ENCODE peak calls at places on chromosomes 13 and 19, in four cellular contexts. E is suprapubic skin, I is right lobe of liver, W is vagina. U is an unnamed sample.

GRCh38 chr19:55086730-55087541 is 11.3 kb downstream of the EPS8L1 start:
- DNase-seq in E (peak; percentile 95), W (no peak), I (peak; percentile 84), U (peak; percentile 93)

GRCh38 chr19:8973501-8974091 is 36.6 kb downstream of the MUC16 start:
- DNase-seq in E (no peak), I (no peak), W (no peak), U (peak; percentile 15)

GRCh38 chr19:18851673-18852325 is 20.0 kb downstream of the UPF1 start:
- DNase-seq in E (no peak), I (no peak), W (no peak), U (no peak)

GRCh38 chr13:102317593-102317992 is 84.3 kb downstream of the FGF14 start:
- DNase-seq in W (peak; percentile 97), I (peak; percentile 87), E (peak; percentile 63), U (peak; percentile 71)

GRCh38 chr13:49386664-49387063 is 57.2 kb downstream of the CAB39L start:
- DNase-seq in E (no peak), I (no peak), W (no peak), U (no peak)

GRCh38 chr19:18991050-18991449 is 42.3 kb downstream of the SUGP2 start:
- DNase-seq in I (no peak), E (no peak), W (no peak), U (no peak)

GRCh38 chr19:3263866-3264265 is 39.4 kb downstream of the CELF5 start:
- DNase-seq in I (no peak), W (no peak), E (no peak), U (no peak)

GRCh38 chr19:46303702-46304397 is 7.0 kb downstream of the HIF3A start:
- DNase-seq in W (no peak), E (peak; percentile 84), I (peak; percentile 71), U (peak; percentile 89)

GRCh38 chr13:113582841-113583631 is 1.5 kb upstream of the TFDP1 start:
- DNase-seq in E (no peak), I (peak; percentile 40), W (peak; percentile 62), U (peak; percentile 14)

GRCh38 chr13:44768233-44768632 is 192.1 kb upstream of the TSC22D1 start:
- DNase-seq in E (no peak), W (no peak), I (no peak), U (no peak)

GRCh38 chr19:10808937-10809655 is 26.9 kb downstream of the TMED1 start:
- DNase-seq in E (no peak), I (no peak), W (no peak), U (no peak)

GRCh38 chr13:73228546-73228945 is 169.7 kb downstream of the KLF5 start:
- DNase-seq in I (no peak), E (no peak), W (no peak), U (no peak)

GRCh38 chr13:37375071-37375470 is 223.5 kb downstream of the POSTN start:
- DNase-seq in I (no peak), W (no peak), E (no peak), U (no peak)

GRCh38 chr13:40215311-40215710 is 451.1 kb downstream of the FOXO1 start:
- DNase-seq in I (no peak), W (no peak), E (no peak), U (no peak)

GRCh38 chr13:50125556-50126377 is 110.5 kb downstream of the KCNRG start:
- DNase-seq in I (peak; percentile 99), W (peak; percentile 94), E (peak; percentile 96), U (peak; percentile 92)

GRCh38 chr19:33819875-33820781 is 23.5 kb downstream of the KCTD15 start:
- DNase-seq in W (peak; percentile 91), E (peak; percentile 92), I (peak; percentile 82), U (peak; percentile 64)

GRCh38 chr13:18954254-18954653 is 227.4 kb downstream of the TUBA3C start:
- DNase-seq in E (peak; percentile 60), I (no peak), W (no peak), U (no peak)

GRCh38 chr13:77038907-77039470 is 12.0 kb upstream of the FBXL3 start:
- DNase-seq in W (no peak), E (no peak), I (no peak), U (no peak)

GRCh38 chr13:21549633-21550032 is 54.3 kb downstream of the MICU2 start:
- DNase-seq in I (no peak), W (no peak), E (no peak), U (no peak)

GRCh38 chr13:99624936-99625540 is 123.8 kb downstream of the TM9SF2 start:
- DNase-seq in E (no peak), W (no peak), I (no peak), U (no peak)

GRCh38 chr19:35261356-35262100 is 7.2 kb upstream of the USF2 start:
- DNase-seq in I (no peak), W (peak; percentile 77), E (no peak), U (no peak)

GRCh38 chr19:5996598-5997320 is 18.8 kb upstream of the RANBP3 start:
- DNase-seq in E (no peak), I (no peak), W (no peak), U (peak; percentile 78)

GRCh38 chr19:22604571-22605274 is 29.4 kb upstream of the ZNF492 start:
- DNase-seq in W (peak; percentile 78), E (no peak), I (no peak), U (no peak)

GRCh38 chr13:100235311-100235901 is 146.5 kb downstream of the PCCA start:
- DNase-seq in E (no peak), I (no peak), W (no peak), U (no peak)

GRCh38 chr19:51807111-51807701 is 12.2 kb downstream of the FPR3 start:
- DNase-seq in I (no peak), W (no peak), E (no peak), U (peak; percentile 85)

GRCh38 chr13:102327119-102327617 is 74.7 kb downstream of the FGF14 start:
- DNase-seq in W (no peak), E (no peak), I (no peak), U (no peak)

GRCh38 chr13:92158335-92158734 is 759.9 kb downstream of the GPC5 start:
- DNase-seq in I (no peak), E (no peak), W (no peak), U (no peak)

GRCh38 chr13:102825921-102826706 is 19.7 kb upstream of the ERCC5 start:
- DNase-seq in W (no peak), I (no peak), E (no peak), U (no peak)

GRCh38 chr13:110233181-110233641 is 73.7 kb downstream of the COL4A1 start:
- DNase-seq in I (no peak), E (no peak), W (peak; percentile 92), U (peak; percentile 58)

GRCh38 chr13:110233682-110234280 is 73.2 kb downstream of the COL4A1 start:
- DNase-seq in I (no peak), E (no peak), W (peak; percentile 80), U (no peak)

GRCh38 chr13:110236431-110236830 is 70.5 kb downstream of the COL4A1 start:
- DNase-seq in E (no peak), W (peak; percentile 71), I (no peak), U (no peak)

GRCh38 chr13:110232756-110233155 is 74.2 kb downstream of the COL4A1 start:
- DNase-seq in E (no peak), I (no peak), W (peak; percentile 90), U (no peak)

DNA sequence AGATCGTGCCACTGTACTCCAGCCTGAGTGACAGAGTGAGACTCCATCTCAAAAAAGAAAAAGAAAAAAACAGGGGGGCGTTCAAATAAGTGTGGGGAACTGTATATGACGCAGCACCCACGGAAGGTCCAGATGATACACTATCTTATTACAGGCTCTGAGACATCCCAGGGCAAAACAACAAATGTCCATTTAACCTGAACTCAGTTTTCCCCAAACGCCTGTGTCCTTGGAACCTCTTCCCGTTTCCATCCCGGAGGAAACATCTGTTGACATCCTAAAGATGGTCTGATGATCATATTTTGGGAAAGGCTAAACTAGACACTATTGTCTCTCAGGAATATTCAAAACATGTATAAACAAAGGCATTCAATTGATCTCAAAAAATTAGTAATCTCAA is 72.4 kb downstream of the COL4A1 start:
- DNase-seq in E (no peak), I (no peak), W (peak; percentile 52), U (no peak)
- TF ChIP-seq POLR2A in E (no peak), I (no peak), W (no peak), U (no peak)

DNA sequence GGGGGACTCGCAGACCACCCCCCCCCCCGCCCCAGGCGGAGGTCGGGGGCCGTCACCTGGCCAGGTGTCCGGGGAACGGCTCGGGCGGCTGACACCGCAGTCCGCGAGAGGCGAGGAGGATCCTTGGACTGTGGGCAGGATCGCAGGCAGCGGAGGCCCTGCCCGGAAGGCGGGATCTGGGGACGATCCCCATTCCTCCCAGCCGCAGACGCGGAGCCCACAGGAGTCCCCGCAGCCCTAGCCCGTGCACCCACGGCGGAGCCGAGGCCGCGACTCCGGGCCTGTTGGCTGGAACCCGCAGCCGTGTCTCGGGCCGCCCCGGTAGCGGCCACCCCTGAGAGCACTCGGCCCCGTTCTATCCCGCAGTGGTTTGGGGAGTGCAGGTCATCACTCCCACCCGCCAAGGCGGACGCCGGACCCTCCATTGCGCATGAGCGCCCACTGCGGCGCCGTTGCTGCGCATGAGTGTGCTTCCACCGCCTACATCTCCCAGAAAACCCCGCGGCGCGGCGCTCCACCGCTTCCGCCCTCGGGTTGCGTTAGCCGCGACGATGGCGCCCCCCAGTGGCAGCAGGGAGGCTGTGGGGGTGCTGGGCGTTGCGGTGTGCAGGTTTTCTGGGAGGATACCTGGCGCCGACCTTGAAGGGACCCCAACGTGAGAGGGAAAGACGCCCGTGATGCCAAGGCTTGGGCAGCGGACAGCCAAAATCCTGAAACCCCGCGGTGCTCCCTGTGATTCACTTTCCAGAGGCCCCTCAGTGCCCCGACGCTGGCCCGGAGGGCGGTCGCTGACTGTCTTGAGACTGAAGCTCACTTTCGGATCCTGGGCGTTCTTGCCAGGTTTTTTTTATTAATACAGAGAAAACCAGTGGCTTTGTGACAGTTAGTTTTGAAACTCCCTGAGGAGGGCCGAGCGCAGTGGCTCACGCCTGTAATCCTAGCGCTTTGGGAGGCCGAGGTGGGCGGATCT is 4.4 kb upstream of the ZNF329 start:
- DNase-seq in E (peak; percentile 96), W (peak; percentile 90), I (peak; percentile 97), U (peak; percentile 95)
- TF ChIP-seq POLR2A in E (peak; percentile 13), W (peak; percentile 31), I (peak; percentile 79), U (no peak)

GRCh38 chr19:48962029-48962848 is 2.9 kb upstream of the FTL start:
- DNase-seq in W (peak; percentile 87), E (no peak), I (peak; percentile 91), U (peak; percentile 40)
- TF ChIP-seq POLR2A in W (peak; percentile 36), E (no peak), I (peak; percentile 83), U (no peak)

GRCh38 chr19:42121666-42122069 is 10.6 kb downstream of the POU2F2 start:
- DNase-seq in E (no peak), I (peak; percentile 50), W (no peak), U (peak; percentile 18)

GRCh38 chr19:42121036-42121621 is 11.1 kb downstream of the POU2F2 start:
- DNase-seq in E (no peak), I (no peak), W (no peak), U (no peak)

GRCh38 chr19:42122691-42123607 is 9.3 kb downstream of the POU2F2 start:
- DNase-seq in I (no peak), W (no peak), E (no peak), U (no peak)

GRCh38 chr19:42123765-42124164 is 8.5 kb downstream of the POU2F2 start:
- DNase-seq in I (no peak), W (no peak), E (no peak), U (no peak)

GRCh38 chr19:42120276-42121010 is 11.8 kb downstream of the POU2F2 start:
- DNase-seq in E (no peak), I (no peak), W (no peak), U (no peak)
- TF ChIP-seq POLR2A in E (no peak), I (no peak), W (no peak), U (no peak)

U was measured in testis.